ENCODE peak calls at places on chromosomes 16 and 17, in six cellular contexts. G is skeletal muscle cell; D is activated T-helper 9 cell treated with anti-CD3 and anti-CD28 coated beads, Interleukin-2, amount 50 U/mL, for 16 hours; M is ascending aorta; Z is HCT116; S is stimulated activated naive B cell treated with anti-CD40 and anti-IgM and Interleukin-4, amounts not matched to agents 10 μg/mL and 1 μg/mL and 100 μg/mL, for 72 hours. F is an unnamed sample.

GRCh38 chr16:81006472-81007311 is at the start of the genes CENPN and CMC2:
- DNase-seq in G (peak), D (peak), M (peak), Z (peak), S (peak), F (peak)

GRCh38 chr17:82013341-82013740 is 9.3 kb downstream of the CENPX start:
- DNase-seq in G (no peak), D (no peak), M (no peak), Z (no peak), S (no peak), F (no peak)

GRCh38 chr17:5210853-5211252 is 19.2 kb upstream of the ZNF594 start:
- DNase-seq in G (no peak), D (no peak), M (no peak), Z (no peak), S (peak), F (no peak)

GRCh38 chr16:55622302-55622701 is 33.5 kb upstream of the SLC6A2 start:
- DNase-seq in G (no peak), D (no peak), M (no peak), Z (no peak), S (no peak), F (no peak)

GRCh38 chr16:30054959-30055553 is 10.5 kb upstream of the ALDOA start:
- DNase-seq in G (no peak), D (peak), M (no peak), Z (no peak), S (no peak), F (no peak)

GRCh38 chr17:42163113-42163512 is 8.3 kb upstream of the RAB5C start:
- DNase-seq in G (no peak), D (no peak), M (no peak), Z (peak), S (no peak), F (no peak)

GRCh38 chr16:10655415-10655977 is 39.2 kb downstream of the TEKT5 start:
- DNase-seq in G (no peak), D (no peak), M (no peak), Z (no peak), S (no peak), F (no peak)

GRCh38 chr17:76570457-76570856 is 15.2 kb downstream of the ST6GALNAC2 start:
- DNase-seq in G (no peak), D (no peak), M (no peak), Z (no peak), S (no peak), F (no peak)

GRCh38 chr16:1678500-1679098 is 520 bp downstream of the JPT2 start:
- DNase-seq in G (no peak), D (peak), M (peak), Z (no peak), S (peak), F (no peak)

GRCh38 chr16:2004795-2005517 is 4.7 kb downstream of the ZNF598 start:
- DNase-seq in G (no peak), D (no peak), M (no peak), Z (no peak), S (no peak), F (no peak)

GRCh38 chr16:24995469-24995868 is 19.7 kb downstream of the ARHGAP17 start:
- DNase-seq in G (no peak), D (no peak), M (no peak), Z (no peak), S (no peak), F (no peak)

GRCh38 chr17:28897769-28898259 is 281 bp upstream of the FLOT2 start:
- DNase-seq in G (no peak), D (no peak), M (peak), Z (no peak), S (no peak), F (no peak)

GRCh38 chr17:13925579-13925978 is 143.7 kb upstream of the COX10 start:
- DNase-seq in G (no peak), D (no peak), M (no peak), Z (no peak), S (no peak), F (no peak)

GRCh38 chr16:56607675-56608042 is 725 bp upstream of the MT2A start:
- DNase-seq in G (no peak), D (no peak), M (no peak), Z (no peak), S (no peak), F (no peak)

GRCh38 chr17:55416470-55417052 is 5.1 kb downstream of the MMD start:
- DNase-seq in G (peak), D (no peak), M (no peak), Z (no peak), S (no peak), F (no peak)

GRCh38 chr17:2551928-2552327 is 40.2 kb upstream of the METTL16 start:
- DNase-seq in G (no peak), D (no peak), M (no peak), Z (no peak), S (no peak), F (no peak)

GRCh38 chr16:74257061-74257460 is 39.6 kb upstream of the PSMD7 start:
- DNase-seq in G (no peak), D (no peak), M (no peak), Z (no peak), S (peak), F (no peak)

GRCh38 chr16:68065716-68066305 is 19.4 kb upstream of the NFATC3 start:
- DNase-seq in G (no peak), D (no peak), M (no peak), Z (no peak), S (no peak), F (no peak)

GRCh38 chr17:1713160-1713877 is 3.1 kb upstream of the TLCD2 start:
- DNase-seq in G (no peak), D (no peak), M (no peak), Z (no peak), S (no peak), F (no peak)

GRCh38 chr16:4032768-4033167 is 83.5 kb downstream of the ADCY9 start:
- DNase-seq in G (no peak), D (no peak), M (peak), Z (no peak), S (peak), F (peak)

GRCh38 chr16:80735846-80736245 is 68.6 kb downstream of the CDYL2 start:
- DNase-seq in G (no peak), D (no peak), M (no peak), Z (no peak), S (no peak), F (no peak)

GRCh38 chr16:54266363-54266955 is 20.1 kb downstream of the IRX3 start:
- DNase-seq in G (no peak), D (no peak), M (peak), Z (no peak), S (no peak), F (peak)

GRCh38 chr17:73068322-73069153 is 23.9 kb downstream of the SLC39A11 start:
- DNase-seq in G (peak), D (no peak), M (no peak), Z (no peak), S (no peak), F (no peak)

GRCh38 chr16:15757630-15758251 is 99.1 kb downstream of the MYH11 start:
- DNase-seq in G (no peak), D (no peak), M (no peak), Z (no peak), S (no peak), F (no peak)

GRCh38 chr16:88472042-88472441 is 19.0 kb downstream of the ZFPM1 start:
- DNase-seq in G (no peak), D (no peak), M (no peak), Z (no peak), S (no peak), F (no peak)

GRCh38 chr16:24085665-24086064 is 170.5 kb upstream of the CACNG3 start:
- DNase-seq in G (no peak), D (no peak), M (no peak), Z (no peak), S (no peak), F (no peak)

GRCh38 chr16:72467157-72467759 is 295.3 kb upstream of the PMFBP1 start:
- DNase-seq in G (no peak), D (no peak), M (no peak), Z (peak), S (peak), F (no peak)

GRCh38 chr16:89847056-89847929 is 19.0 kb downstream of the SPIRE2 start:
- DNase-seq in G (no peak), D (no peak), M (no peak), Z (no peak), S (no peak), F (no peak)

GRCh38 chr16:47063011-47063724 is 80.6 kb downstream of the NETO2 start:
- DNase-seq in G (no peak), D (no peak), M (no peak), Z (no peak), S (no peak), F (no peak)

GRCh38 chr17:38870259-38871165 is 654 bp downstream of the LASP1 start:
- DNase-seq in G (no peak), D (peak), M (peak), Z (no peak), S (peak), F (peak)

GRCh38 chr17:39240631-39241030 is 14.9 kb upstream of the STAC2 start:
- DNase-seq in G (no peak), D (no peak), M (no peak), Z (no peak), S (no peak), F (no peak)

GRCh38 chr17:6995500-6996255 is at the start of gene ALOX12:
- DNase-seq in G (no peak), D (no peak), M (no peak), Z (no peak), S (no peak), F (no peak)

GRCh38 chr17:78014651-78015050 is 56.1 kb downstream of the TNRC6C start:
- DNase-seq in G (no peak), D (no peak), M (no peak), Z (no peak), S (no peak), F (no peak)

GRCh38 chr16:66798162-66798561 is 3.2 kb downstream of the TERB1 start:
- DNase-seq in G (no peak), D (no peak), M (no peak), Z (no peak), S (no peak), F (no peak)

GRCh38 chr17:16287563-16288027 is 65.7 kb downstream of the CENPV start:
- DNase-seq in G (peak), D (no peak), M (peak), Z (no peak), S (peak), F (peak)

GRCh38 chr17:65365209-65365608 is 196.2 kb downstream of the AXIN2 start:
- DNase-seq in G (no peak), D (no peak), M (no peak), Z (no peak), S (no peak), F (no peak)

GRCh38 chr17:39791296-39791992 is 53.7 kb downstream of the GRB7 start:
- DNase-seq in G (no peak), D (no peak), M (no peak), Z (no peak), S (peak), F (no peak)

GRCh38 chr17:36195474-36196098 is 972 bp downstream of the CCL3L1 start:
- DNase-seq in G (no peak), D (no peak), M (no peak), Z (no peak), S (no peak), F (no peak)

GRCh38 chr16:47979783-47980182 is 176.0 kb downstream of the ABCC12 start:
- DNase-seq in G (no peak), D (no peak), M (no peak), Z (no peak), S (no peak), F (no peak)

GRCh38 chr17:29131814-29132682 is 48.1 kb downstream of the MYO18A start:
- DNase-seq in G (peak), D (no peak), M (peak), Z (no peak), S (no peak), F (no peak)